ENCODE peak calls at places on chromosomes 13 and 19, in six cellular contexts. Z is BJ; K is EL; D is neural crest cell; J is AG04450; B is activated T-cell treated with anti-CD3 and anti-CD28 coated beads, Interleukin-2, amount 50 U/mL, for 72 hours. Q is an unnamed sample.

GRCh38 chr13:21075303-21076264 is 14.2 kb upstream of the LATS2 start:
- DNase-seq in J (no peak), Z (no peak), K (no peak), D (peak), B (peak), Q (no peak)

GRCh38 chr19:33868821-33869412 is 72.2 kb downstream of the KCTD15 start:
- DNase-seq in J (no peak), K (peak), Z (no peak), D (no peak), B (no peak), Q (no peak)

GRCh38 chr19:17889609-17890214 is 18.0 kb downstream of the SLC5A5 start:
- DNase-seq in J (no peak), D (peak), Z (no peak), B (no peak), K (peak), Q (no peak)

GRCh38 chr13:112061367-112062046 is 5.4 kb upstream of the SOX1 start:
- DNase-seq in B (no peak), D (no peak), Z (no peak), J (no peak), K (no peak), Q (no peak)

GRCh38 chr13:27796544-27797227 is 4.4 kb downstream of the GSX1 start:
- DNase-seq in J (no peak), Z (no peak), K (no peak), B (no peak), D (no peak), Q (no peak)

GRCh38 chr13:49262634-49263033 is 14.9 kb downstream of the CDADC1 start:
- DNase-seq in J (no peak), Z (no peak), K (no peak), D (no peak), B (no peak), Q (no peak)

GRCh38 chr13:24208314-24208713 is 47.8 kb downstream of the SPATA13 start:
- DNase-seq in K (peak), J (peak), B (no peak), Z (no peak), D (no peak), Q (peak)

GRCh38 chr19:47157455-47158321 is 27.1 kb downstream of the SAE1 start:
- DNase-seq in K (peak), J (peak), B (no peak), D (peak), Z (no peak), Q (no peak)

GRCh38 chr13:35824825-35825224 is 306.4 kb downstream of the DCLK1 start:
- DNase-seq in J (no peak), D (no peak), B (no peak), K (no peak), Z (no peak), Q (no peak)

GRCh38 chr13:97302611-97303010 is 80.5 kb downstream of the MBNL2 start:
- DNase-seq in B (no peak), J (no peak), D (no peak), K (no peak), Z (no peak), Q (no peak)

GRCh38 chr19:18227781-18228271 is 1.6 kb upstream of the PDE4C start:
- DNase-seq in B (no peak), J (no peak), K (no peak), Z (no peak), D (no peak), Q (no peak)

GRCh38 chr13:112248909-112249592 is 127.1 kb upstream of the SPACA7 start:
- DNase-seq in D (no peak), Z (no peak), B (no peak), K (no peak), J (no peak), Q (no peak)

GRCh38 chr19:21841784-21842097 is 5.8 kb upstream of the ZNF43 start:
- DNase-seq in D (no peak), K (no peak), Z (no peak), B (no peak), J (no peak), Q (no peak)

GRCh38 chr19:38900816-38901215 is 1.0 kb downstream of the NFKBIB start:
- DNase-seq in J (no peak), D (no peak), B (no peak), Z (no peak), K (no peak), Q (no peak)

GRCh38 chr19:39145180-39145953 is 19.8 kb downstream of the PAK4 start:
- DNase-seq in D (no peak), B (no peak), Z (no peak), K (no peak), J (no peak), Q (no peak)

GRCh38 chr13:95620498-95621140 is 23.9 kb downstream of the DZIP1 start:
- DNase-seq in D (no peak), J (no peak), B (no peak), K (no peak), Z (no peak), Q (no peak)